ENCODE peak calls at places on chromosomes 2 and 18, in seven cellular contexts. One of them, this sample, is unnamed.

GRCh38 chr2:102238039-102238756 is 51.4 kb downstream of the IL1RL2 start:
- DNase-seq in NCI-H2081: no peak
- DNase-seq in stimulated activated CD4-positive, alpha-beta T cell treated with anti-CD3 and anti-CD28 coated beads, Interleukin-1b, Interleukin-23, amount 100 ng/mL, for 1 hour: no peak
- DNase-seq in NCI-H1105: no peak
- DNase-seq in activated T-cell treated with anti-CD3 and anti-CD28 coated beads for 48 hours: no peak
- DNase-seq in GM18507: no peak
- DNase-seq in anterior cingulate cortex: no peak
- DNase-seq in this sample: no peak

GRCh38 chr2:230889911-230890601 is 25.3 kb downstream of the ITM2C start:
- DNase-seq in NCI-H2081: no peak
- DNase-seq in stimulated activated CD4-positive, alpha-beta T cell treated with anti-CD3 and anti-CD28 coated beads, Interleukin-1b, Interleukin-23, amount 100 ng/mL, for 1 hour: no peak
- DNase-seq in NCI-H1105: no peak
- DNase-seq in activated T-cell treated with anti-CD3 and anti-CD28 coated beads for 48 hours: no peak
- DNase-seq in GM18507: no peak
- DNase-seq in anterior cingulate cortex: no peak
- DNase-seq in this sample: no peak

GRCh38 chr2:154240921-154241379 is 369.2 kb downstream of the GALNT13 start:
- DNase-seq in NCI-H2081: no peak
- DNase-seq in stimulated activated CD4-positive, alpha-beta T cell treated with anti-CD3 and anti-CD28 coated beads, Interleukin-1b, Interleukin-23, amount 100 ng/mL, for 1 hour: no peak
- DNase-seq in NCI-H1105: no peak
- DNase-seq in activated T-cell treated with anti-CD3 and anti-CD28 coated beads for 48 hours: no peak
- DNase-seq in GM18507: no peak
- DNase-seq in anterior cingulate cortex: no peak
- DNase-seq in this sample: no peak

GRCh38 chr2:224937887-224938286 is 104.4 kb downstream of the DOCK10 start:
- DNase-seq in NCI-H2081: no peak
- DNase-seq in stimulated activated CD4-positive, alpha-beta T cell treated with anti-CD3 and anti-CD28 coated beads, Interleukin-1b, Interleukin-23, amount 100 ng/mL, for 1 hour: no peak
- DNase-seq in NCI-H1105: no peak
- DNase-seq in activated T-cell treated with anti-CD3 and anti-CD28 coated beads for 48 hours: no peak
- DNase-seq in GM18507: no peak
- DNase-seq in anterior cingulate cortex: no peak
- DNase-seq in this sample: no peak

GRCh38 chr2:218829868-218830451 is 1.6 kb downstream of the PRKAG3 start:
- DNase-seq in NCI-H2081: no peak
- DNase-seq in stimulated activated CD4-positive, alpha-beta T cell treated with anti-CD3 and anti-CD28 coated beads, Interleukin-1b, Interleukin-23, amount 100 ng/mL, for 1 hour: no peak
- DNase-seq in NCI-H1105: peak
- DNase-seq in activated T-cell treated with anti-CD3 and anti-CD28 coated beads for 48 hours: no peak
- DNase-seq in GM18507: no peak
- DNase-seq in anterior cingulate cortex: no peak
- DNase-seq in this sample: peak

GRCh38 chr2:72940786-72941185 is 23.5 kb downstream of the EMX1 start:
- DNase-seq in NCI-H2081: no peak
- DNase-seq in stimulated activated CD4-positive, alpha-beta T cell treated with anti-CD3 and anti-CD28 coated beads, Interleukin-1b, Interleukin-23, amount 100 ng/mL, for 1 hour: no peak
- DNase-seq in NCI-H1105: no peak
- DNase-seq in activated T-cell treated with anti-CD3 and anti-CD28 coated beads for 48 hours: no peak
- DNase-seq in GM18507: no peak
- DNase-seq in anterior cingulate cortex: no peak
- DNase-seq in this sample: no peak

GRCh38 chr2:39128919-39129391 is 8.1 kb upstream of the SOS1 start:
- DNase-seq in NCI-H2081: no peak
- DNase-seq in stimulated activated CD4-positive, alpha-beta T cell treated with anti-CD3 and anti-CD28 coated beads, Interleukin-1b, Interleukin-23, amount 100 ng/mL, for 1 hour: peak
- DNase-seq in NCI-H1105: no peak
- DNase-seq in activated T-cell treated with anti-CD3 and anti-CD28 coated beads for 48 hours: peak
- DNase-seq in GM18507: no peak
- DNase-seq in anterior cingulate cortex: no peak
- DNase-seq in this sample: no peak

GRCh38 chr2:218465987-218466633 is 47.2 kb downstream of the VIL1 start:
- DNase-seq in NCI-H2081: no peak
- DNase-seq in stimulated activated CD4-positive, alpha-beta T cell treated with anti-CD3 and anti-CD28 coated beads, Interleukin-1b, Interleukin-23, amount 100 ng/mL, for 1 hour: no peak
- DNase-seq in NCI-H1105: no peak
- DNase-seq in activated T-cell treated with anti-CD3 and anti-CD28 coated beads for 48 hours: no peak
- DNase-seq in GM18507: no peak
- DNase-seq in anterior cingulate cortex: no peak
- DNase-seq in this sample: no peak

GRCh38 chr2:140580799-140581198 is 1550.0 kb downstream of the LRP1B start:
- DNase-seq in NCI-H2081: no peak
- DNase-seq in stimulated activated CD4-positive, alpha-beta T cell treated with anti-CD3 and anti-CD28 coated beads, Interleukin-1b, Interleukin-23, amount 100 ng/mL, for 1 hour: no peak
- DNase-seq in NCI-H1105: no peak
- DNase-seq in activated T-cell treated with anti-CD3 and anti-CD28 coated beads for 48 hours: no peak
- DNase-seq in GM18507: no peak
- DNase-seq in anterior cingulate cortex: no peak
- DNase-seq in this sample: peak

GRCh38 chr2:91748869-91749268 is 3057.4 kb downstream of the RPIA start:
- DNase-seq in NCI-H2081: no peak
- DNase-seq in stimulated activated CD4-positive, alpha-beta T cell treated with anti-CD3 and anti-CD28 coated beads, Interleukin-1b, Interleukin-23, amount 100 ng/mL, for 1 hour: no peak
- DNase-seq in NCI-H1105: no peak
- DNase-seq in activated T-cell treated with anti-CD3 and anti-CD28 coated beads for 48 hours: no peak
- DNase-seq in GM18507: no peak
- DNase-seq in anterior cingulate cortex: no peak
- DNase-seq in this sample: no peak

GRCh38 chr2:181755181-181755580 is 74.9 kb upstream of the NEUROD1 start:
- DNase-seq in NCI-H2081: no peak
- DNase-seq in stimulated activated CD4-positive, alpha-beta T cell treated with anti-CD3 and anti-CD28 coated beads, Interleukin-1b, Interleukin-23, amount 100 ng/mL, for 1 hour: no peak
- DNase-seq in NCI-H1105: no peak
- DNase-seq in activated T-cell treated with anti-CD3 and anti-CD28 coated beads for 48 hours: no peak
- DNase-seq in GM18507: no peak
- DNase-seq in anterior cingulate cortex: no peak
- DNase-seq in this sample: no peak

GRCh38 chr18:68847219-68847860 is 49.5 kb downstream of the CCDC102B start:
- DNase-seq in NCI-H2081: no peak
- DNase-seq in stimulated activated CD4-positive, alpha-beta T cell treated with anti-CD3 and anti-CD28 coated beads, Interleukin-1b, Interleukin-23, amount 100 ng/mL, for 1 hour: no peak
- DNase-seq in NCI-H1105: peak
- DNase-seq in activated T-cell treated with anti-CD3 and anti-CD28 coated beads for 48 hours: no peak
- DNase-seq in GM18507: no peak
- DNase-seq in anterior cingulate cortex: no peak
- DNase-seq in this sample: no peak

GRCh38 chr2:113167115-113167932 is 6.4 kb upstream of the PSD4 start:
- DNase-seq in NCI-H2081: no peak
- DNase-seq in stimulated activated CD4-positive, alpha-beta T cell treated with anti-CD3 and anti-CD28 coated beads, Interleukin-1b, Interleukin-23, amount 100 ng/mL, for 1 hour: no peak
- DNase-seq in NCI-H1105: no peak
- DNase-seq in activated T-cell treated with anti-CD3 and anti-CD28 coated beads for 48 hours: no peak
- DNase-seq in GM18507: no peak
- DNase-seq in anterior cingulate cortex: no peak
- DNase-seq in this sample: no peak

GRCh38 chr2:163723881-163724280 is 11.9 kb downstream of the FIGN start:
- DNase-seq in NCI-H2081: no peak
- DNase-seq in stimulated activated CD4-positive, alpha-beta T cell treated with anti-CD3 and anti-CD28 coated beads, Interleukin-1b, Interleukin-23, amount 100 ng/mL, for 1 hour: no peak
- DNase-seq in NCI-H1105: no peak
- DNase-seq in activated T-cell treated with anti-CD3 and anti-CD28 coated beads for 48 hours: no peak
- DNase-seq in GM18507: no peak
- DNase-seq in anterior cingulate cortex: no peak
- DNase-seq in this sample: no peak

GRCh38 chr18:80249217-80250093 is 2.1 kb upstream of the PARD6G start:
- DNase-seq in NCI-H2081: no peak
- DNase-seq in stimulated activated CD4-positive, alpha-beta T cell treated with anti-CD3 and anti-CD28 coated beads, Interleukin-1b, Interleukin-23, amount 100 ng/mL, for 1 hour: no peak
- DNase-seq in NCI-H1105: no peak
- DNase-seq in activated T-cell treated with anti-CD3 and anti-CD28 coated beads for 48 hours: no peak
- DNase-seq in GM18507: no peak
- DNase-seq in anterior cingulate cortex: no peak
- DNase-seq in this sample: no peak

GRCh38 chr2:8907764-8908163 is 70.4 kb upstream of the KIDINS220 start:
- DNase-seq in NCI-H2081: no peak
- DNase-seq in stimulated activated CD4-positive, alpha-beta T cell treated with anti-CD3 and anti-CD28 coated beads, Interleukin-1b, Interleukin-23, amount 100 ng/mL, for 1 hour: no peak
- DNase-seq in NCI-H1105: no peak
- DNase-seq in activated T-cell treated with anti-CD3 and anti-CD28 coated beads for 48 hours: no peak
- DNase-seq in GM18507: no peak
- DNase-seq in anterior cingulate cortex: no peak
- DNase-seq in this sample: no peak

GRCh38 chr2:172745636-172746035 is 10.0 kb downstream of the RAPGEF4 start:
- DNase-seq in NCI-H2081: no peak
- DNase-seq in stimulated activated CD4-positive, alpha-beta T cell treated with anti-CD3 and anti-CD28 coated beads, Interleukin-1b, Interleukin-23, amount 100 ng/mL, for 1 hour: no peak
- DNase-seq in NCI-H1105: no peak
- DNase-seq in activated T-cell treated with anti-CD3 and anti-CD28 coated beads for 48 hours: no peak
- DNase-seq in GM18507: no peak
- DNase-seq in anterior cingulate cortex: no peak
- DNase-seq in this sample: no peak

GRCh38 chr2:240249423-240250149 is 109.1 kb upstream of the OTOS start:
- DNase-seq in NCI-H2081: no peak
- DNase-seq in stimulated activated CD4-positive, alpha-beta T cell treated with anti-CD3 and anti-CD28 coated beads, Interleukin-1b, Interleukin-23, amount 100 ng/mL, for 1 hour: no peak
- DNase-seq in NCI-H1105: no peak
- DNase-seq in activated T-cell treated with anti-CD3 and anti-CD28 coated beads for 48 hours: no peak
- DNase-seq in GM18507: no peak
- DNase-seq in anterior cingulate cortex: peak
- DNase-seq in this sample: no peak

GRCh38 chr18:58069721-58070292 is 25.8 kb downstream of the NEDD4L start:
- DNase-seq in NCI-H2081: no peak
- DNase-seq in stimulated activated CD4-positive, alpha-beta T cell treated with anti-CD3 and anti-CD28 coated beads, Interleukin-1b, Interleukin-23, amount 100 ng/mL, for 1 hour: no peak
- DNase-seq in NCI-H1105: no peak
- DNase-seq in activated T-cell treated with anti-CD3 and anti-CD28 coated beads for 48 hours: no peak
- DNase-seq in GM18507: no peak
- DNase-seq in anterior cingulate cortex: no peak
- DNase-seq in this sample: no peak

GRCh38 chr18:42053188-42053781 is 98.3 kb downstream of the PIK3C3 start:
- DNase-seq in NCI-H2081: peak
- DNase-seq in stimulated activated CD4-positive, alpha-beta T cell treated with anti-CD3 and anti-CD28 coated beads, Interleukin-1b, Interleukin-23, amount 100 ng/mL, for 1 hour: peak
- DNase-seq in NCI-H1105: peak
- DNase-seq in activated T-cell treated with anti-CD3 and anti-CD28 coated beads for 48 hours: peak
- DNase-seq in GM18507: no peak
- DNase-seq in anterior cingulate cortex: no peak
- DNase-seq in this sample: peak

GRCh38 chr2:134087371-134087921 is 166.4 kb upstream of the MGAT5 start:
- DNase-seq in NCI-H2081: no peak
- DNase-seq in stimulated activated CD4-positive, alpha-beta T cell treated with anti-CD3 and anti-CD28 coated beads, Interleukin-1b, Interleukin-23, amount 100 ng/mL, for 1 hour: no peak
- DNase-seq in NCI-H1105: no peak
- DNase-seq in activated T-cell treated with anti-CD3 and anti-CD28 coated beads for 48 hours: no peak
- DNase-seq in GM18507: peak
- DNase-seq in anterior cingulate cortex: no peak
- DNase-seq in this sample: no peak

This sample was measured in NCI-H1417 treated with DMSO at 0.1 percent for 48 hours.